ENCODE peak calls at places on chromosomes 1 and 21, in four cellular contexts. C, K, Y and N are unnamed samples.

GRCh38 chr1:109764561-109765482 is 1.1 kb upstream of the EPS8L3 start:
- DNase-seq in C (no peak), K (no peak), Y (peak), N (no peak)

GRCh38 chr1:156365754-156366153 is 3.3 kb upstream of the RHBG start:
- DNase-seq in C (no peak), K (no peak), Y (no peak), N (no peak)

GRCh38 chr1:2166695-2167094 is 27.9 kb downstream of the FAAP20 start:
- DNase-seq in C (no peak), K (no peak), Y (no peak), N (no peak)

GRCh38 chr21:42193131-42193671 is 25.7 kb upstream of the ABCG1 start:
- DNase-seq in C (peak), K (no peak), Y (no peak), N (no peak)

GRCh38 chr1:89608627-89609338 is 24.1 kb upstream of the LRRC8C start:
- DNase-seq in C (peak), K (no peak), Y (no peak), N (no peak)

GRCh38 chr1:32886012-32886827 is at the start of gene HPCA:
- DNase-seq in C (no peak), K (peak), Y (peak), N (peak)

GRCh38 chr21:42012344-42012743 is 2.2 kb upstream of the ZBTB21 start:
- DNase-seq in C (no peak), K (no peak), Y (no peak), N (no peak)

GRCh38 chr1:154117642-154118041 is 37.2 kb downstream of the NUP210L start:
- DNase-seq in C (no peak), K (no peak), Y (no peak), N (no peak)

DNA sequence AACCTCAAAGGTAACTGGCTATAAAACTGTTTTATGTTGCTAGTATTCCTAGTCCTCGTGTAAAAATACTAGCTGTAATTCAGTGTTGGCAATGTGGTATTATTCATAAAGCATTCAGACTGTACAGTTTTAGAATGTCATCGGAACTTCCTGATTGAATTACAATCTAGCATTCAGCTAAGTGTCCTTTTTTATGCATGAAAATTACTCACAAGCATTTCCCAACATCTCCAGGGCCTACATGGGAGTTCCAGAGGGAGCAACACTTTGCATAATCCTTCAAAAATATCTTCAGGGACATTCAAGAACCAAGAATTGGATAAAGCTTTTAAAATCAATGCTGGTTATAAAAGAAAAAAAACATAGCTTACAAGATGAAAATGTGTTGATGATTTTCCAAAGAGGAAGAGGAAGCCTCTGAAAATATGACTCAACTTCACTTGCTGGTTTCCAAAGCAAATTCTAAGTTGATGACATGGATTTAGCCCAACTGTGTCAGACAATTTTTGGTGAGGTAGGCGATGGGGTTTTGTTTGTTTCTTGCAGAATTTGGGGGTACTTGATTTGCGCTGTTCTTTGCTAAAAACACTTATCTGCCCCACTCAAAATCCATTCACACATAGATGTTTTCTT is 137.8 kb downstream of the SLC44A5 start:
- DNase-seq in C (no peak), K (no peak), Y (no peak), N (no peak)
- TF ChIP-seq CTCF in C (no peak), K (no peak), Y (no peak), N (no peak)

DNA sequence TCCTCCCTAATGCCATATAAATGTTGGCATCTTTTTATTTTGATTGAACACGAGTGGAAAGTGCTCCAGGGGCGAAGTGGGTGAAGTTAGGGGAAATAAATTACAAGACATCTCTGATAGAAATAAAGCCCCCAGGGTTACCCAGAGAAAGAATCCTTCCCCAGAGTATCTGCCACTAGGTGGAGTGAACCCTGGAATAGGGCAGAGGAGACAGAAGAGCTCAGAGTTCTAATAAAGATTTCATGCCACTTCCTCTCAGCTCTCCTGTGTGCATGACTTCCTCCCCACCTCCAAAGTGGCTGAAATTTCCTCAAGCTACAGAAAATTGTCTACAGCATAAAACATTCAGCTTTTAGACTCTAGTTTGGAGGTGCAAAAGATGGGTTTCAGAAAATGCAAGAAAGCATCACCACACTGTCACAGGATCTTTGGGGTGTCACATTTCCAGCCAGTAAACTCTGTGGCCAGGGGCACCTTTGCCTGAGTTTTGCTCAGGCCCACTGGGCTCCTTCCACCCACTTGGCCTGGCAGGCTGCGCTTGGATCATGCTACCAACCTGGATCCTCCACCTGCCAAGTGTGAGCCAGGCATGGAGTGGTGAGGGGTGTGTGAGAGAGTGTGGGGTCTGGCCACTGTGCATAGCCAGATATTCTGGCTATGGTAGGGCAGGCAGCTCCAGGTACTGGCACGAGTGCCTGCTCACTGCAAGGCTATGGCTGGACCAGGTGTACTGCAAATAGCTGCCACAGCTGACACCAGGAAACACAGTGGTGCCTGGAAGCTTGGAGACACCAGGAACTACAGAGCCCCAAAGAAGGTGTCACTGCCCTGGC is 208.8 kb upstream of the USP25 start:
- DNase-seq in C (no peak), K (no peak), Y (no peak), N (no peak)
- TF ChIP-seq CTCF in C (peak), K (peak), Y (no peak), N (peak)

GRCh38 chr1:7224644-7225043 is 439.4 kb downstream of the CAMTA1 start:
- DNase-seq in C (no peak), K (no peak), Y (no peak), N (no peak)
- TF ChIP-seq CTCF in C (no peak), K (no peak), Y (peak), N (peak)

DNA sequence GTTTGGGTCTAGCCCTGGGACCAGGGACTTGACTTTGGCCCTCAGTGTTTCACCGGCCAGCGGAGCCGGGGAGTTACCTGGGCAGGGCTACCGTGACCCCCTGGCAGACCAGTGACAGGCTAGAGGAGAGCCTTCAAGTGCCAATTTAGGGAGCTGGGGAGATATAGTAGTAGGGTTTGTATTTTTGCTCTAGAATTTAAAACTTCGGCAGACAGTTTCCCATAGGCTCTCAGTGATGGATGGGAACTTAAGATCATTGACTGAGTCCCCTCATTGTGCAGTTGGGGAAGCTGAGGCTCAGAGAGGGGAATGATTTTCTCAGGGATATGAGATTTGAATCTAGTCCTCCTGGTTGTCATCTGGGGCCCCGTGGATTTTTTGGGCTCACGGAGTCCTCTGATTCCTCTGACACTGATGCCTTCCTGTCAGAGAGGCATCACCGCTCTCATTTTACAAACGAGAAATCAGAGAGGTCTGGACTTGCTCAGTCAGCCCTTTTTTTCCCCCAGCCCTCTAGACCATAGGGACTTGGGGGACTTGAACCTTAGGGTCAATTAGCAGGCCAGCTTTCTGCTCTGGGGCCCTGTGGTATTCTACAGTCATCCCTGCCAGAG is 58.3 kb upstream of the ACOT11 start:
- DNase-seq in C (no peak), K (no peak), Y (no peak), N (no peak)
- TF ChIP-seq CTCF in C (peak), K (no peak), Y (peak), N (peak)

DNA sequence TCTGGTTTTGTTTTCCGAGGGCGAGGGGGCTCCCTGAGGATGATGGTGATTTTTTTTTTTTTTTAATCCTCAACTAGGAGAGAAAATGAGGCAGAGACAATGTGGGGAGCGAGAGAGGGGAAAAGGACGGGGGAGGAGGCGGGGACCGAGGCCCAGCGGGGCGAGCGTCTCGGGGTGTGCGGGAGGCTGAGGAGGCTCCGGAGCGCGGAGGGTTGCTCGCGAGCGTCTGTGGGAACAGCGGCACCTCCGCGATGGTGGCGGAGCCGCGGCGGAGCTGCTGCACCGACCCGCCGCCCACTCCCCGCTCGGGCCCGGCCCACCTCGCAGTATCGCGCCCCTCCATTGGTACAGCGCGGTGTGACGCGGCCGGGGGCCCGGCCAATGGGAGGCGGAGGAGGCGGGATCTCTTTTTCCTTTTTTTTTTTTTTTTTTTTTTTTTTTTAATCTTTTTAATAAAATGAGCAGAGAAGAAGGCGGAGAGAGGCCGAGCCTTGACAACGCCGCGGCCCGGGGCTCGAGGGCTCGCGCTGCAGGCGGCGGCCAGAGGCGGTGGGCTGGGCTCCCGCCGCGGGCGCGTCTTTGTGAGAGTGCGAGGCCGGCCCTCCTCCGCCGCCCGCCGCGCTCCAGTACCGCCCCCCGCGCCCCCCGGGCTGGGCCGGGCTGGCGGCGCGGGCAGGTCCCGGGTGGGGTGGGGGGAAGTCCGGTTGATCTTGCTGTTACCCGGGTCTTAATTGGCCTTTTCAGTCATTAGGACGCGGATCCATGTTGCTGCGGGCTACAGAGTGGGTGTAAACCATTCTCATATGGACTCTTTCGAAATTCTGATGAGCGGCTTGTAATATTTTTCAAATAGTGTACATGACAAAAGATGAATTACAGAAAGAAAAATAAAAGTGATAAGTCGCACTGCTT is at the start of gene RERE:
- DNase-seq in C (peak), K (peak), Y (peak), N (peak)
- TF ChIP-seq CTCF in C (no peak), K (no peak), Y (peak), N (peak)

GRCh38 chr1:162939035-162939434 is 78.1 kb upstream of the CCDC190 start:
- DNase-seq in C (no peak), K (no peak), Y (no peak), N (no peak)
- TF ChIP-seq CTCF in C (no peak), K (peak), Y (no peak), N (no peak)

GRCh38 chr1:202154766-202155477 is 5.5 kb downstream of the PTPN7 start:
- DNase-seq in C (no peak), K (peak), Y (no peak), N (peak)
- TF ChIP-seq CTCF in C (peak), K (peak), Y (peak), N (peak)

GRCh38 chr1:160257411-160258015 is 4.8 kb downstream of the DCAF8 start:
- DNase-seq in C (no peak), K (no peak), Y (no peak), N (no peak)
- TF ChIP-seq CTCF in C (no peak), K (no peak), Y (no peak), N (no peak)

DNA sequence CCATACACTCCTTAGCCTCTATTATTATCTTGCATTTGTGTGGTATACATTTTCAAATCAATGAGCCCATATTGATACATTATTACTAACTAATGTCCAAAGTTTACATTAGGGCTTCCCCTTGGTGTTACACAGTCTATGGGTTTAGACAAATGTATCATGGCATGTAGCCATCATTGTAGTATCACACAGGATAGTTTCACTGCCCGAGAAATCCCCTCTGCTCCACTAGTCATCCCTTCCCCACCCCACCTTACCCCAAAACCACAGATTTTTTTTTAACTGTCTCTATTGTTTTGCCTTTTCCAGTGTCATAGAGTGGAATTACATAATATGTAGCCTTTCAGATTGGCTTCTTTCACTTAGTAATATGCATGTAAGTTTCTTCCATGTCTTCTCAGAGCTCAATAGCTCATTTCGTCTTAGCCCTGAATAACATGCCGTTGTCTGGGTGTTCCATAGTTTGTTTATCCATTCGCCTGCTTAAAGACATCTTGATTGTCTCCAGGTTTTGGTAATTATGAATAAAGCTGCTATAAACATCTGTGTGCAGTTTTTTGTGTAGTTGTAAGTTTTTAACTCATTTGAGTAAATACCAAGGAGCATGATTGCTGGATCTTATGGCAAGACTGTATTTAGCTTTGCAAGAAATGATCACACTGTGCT is 86.4 kb upstream of the LYST start:
- DNase-seq in C (no peak), K (no peak), Y (no peak), N (no peak)
- TF ChIP-seq CTCF in C (no peak), K (no peak), Y (no peak), N (no peak)

GRCh38 chr21:16070207-16070651 is 340.4 kb downstream of the USP25 start:
- DNase-seq in C (no peak), K (peak), Y (no peak), N (no peak)
- TF ChIP-seq CTCF in C (no peak), K (peak), Y (no peak), N (no peak)